ENCODE peak calls at places on chromosomes 13 and 19, in eight cellular contexts. One of them, this sample, is unnamed.

GRCh38 chr19:51507640-51508058 is 6.0 kb upstream of the SIGLEC12 start:
- DNase-seq in CD4-positive, alpha-beta T cell: no peak
- DNase-seq in fibroblast of mammary gland: no peak
- DNase-seq in choroid plexus epithelial cell: no peak
- DNase-seq in AG04450: no peak
- DNase-seq in transverse colon: no peak
- DNase-seq in left ventricle myocardium inferior: no peak
- DNase-seq in RWPE1: no peak
- DNase-seq in this sample: no peak

GRCh38 chr19:40804783-40805242 is 5.8 kb downstream of the EGLN2 start:
- DNase-seq in fibroblast of mammary gland: no peak
- DNase-seq in RWPE1: no peak
- DNase-seq in choroid plexus epithelial cell: no peak
- DNase-seq in AG04450: no peak
- DNase-seq in transverse colon: no peak
- DNase-seq in CD4-positive, alpha-beta T cell: no peak
- DNase-seq in left ventricle myocardium inferior: no peak
- DNase-seq in this sample: no peak

GRCh38 chr19:900302-901111 is 7.2 kb downstream of the RNU6-9 start:
- DNase-seq in RWPE1: peak; percentile 82
- DNase-seq in choroid plexus epithelial cell: no peak
- DNase-seq in AG04450: no peak
- DNase-seq in left ventricle myocardium inferior: no peak
- DNase-seq in transverse colon: no peak
- DNase-seq in CD4-positive, alpha-beta T cell: peak; percentile 68
- DNase-seq in fibroblast of mammary gland: no peak
- DNase-seq in this sample: peak; percentile 31

GRCh38 chr19:9673912-9674668 is 810 bp downstream of the ZNF562 start:
- DNase-seq in choroid plexus epithelial cell: peak; percentile 2
- DNase-seq in transverse colon: no peak
- DNase-seq in CD4-positive, alpha-beta T cell: no peak
- DNase-seq in fibroblast of mammary gland: peak; percentile 40
- DNase-seq in AG04450: no peak
- DNase-seq in left ventricle myocardium inferior: no peak
- DNase-seq in RWPE1: peak; percentile 34
- DNase-seq in this sample: peak; percentile 34

GRCh38 chr19:10412257-10412977 is 7.9 kb upstream of the PDE4A start:
- DNase-seq in CD4-positive, alpha-beta T cell: no peak
- DNase-seq in RWPE1: no peak
- DNase-seq in AG04450: no peak
- DNase-seq in fibroblast of mammary gland: no peak
- DNase-seq in transverse colon: no peak
- DNase-seq in left ventricle myocardium inferior: no peak
- DNase-seq in choroid plexus epithelial cell: no peak
- DNase-seq in this sample: no peak

GRCh38 chr13:113616281-113616906 is 31.8 kb downstream of the TFDP1 start:
- DNase-seq in left ventricle myocardium inferior: no peak
- DNase-seq in CD4-positive, alpha-beta T cell: no peak
- DNase-seq in transverse colon: no peak
- DNase-seq in AG04450: no peak
- DNase-seq in choroid plexus epithelial cell: peak; percentile 92
- DNase-seq in fibroblast of mammary gland: peak; percentile 21
- DNase-seq in RWPE1: no peak
- DNase-seq in this sample: no peak

GRCh38 chr13:107545946-107546502 is 669.3 kb downstream of the LIG4 start:
- DNase-seq in RWPE1: no peak
- DNase-seq in AG04450: no peak
- DNase-seq in choroid plexus epithelial cell: no peak
- DNase-seq in CD4-positive, alpha-beta T cell: no peak
- DNase-seq in transverse colon: no peak
- DNase-seq in fibroblast of mammary gland: no peak
- DNase-seq in left ventricle myocardium inferior: no peak
- DNase-seq in this sample: no peak

GRCh38 chr19:6590458-6591319 is at the start of gene CD70:
- DNase-seq in transverse colon: peak; percentile 29
- DNase-seq in choroid plexus epithelial cell: no peak
- DNase-seq in CD4-positive, alpha-beta T cell: no peak
- DNase-seq in RWPE1: peak; percentile 48
- DNase-seq in fibroblast of mammary gland: no peak
- DNase-seq in AG04450: no peak
- DNase-seq in left ventricle myocardium inferior: no peak
- DNase-seq in this sample: peak; percentile 63

GRCh38 chr13:103730407-103730806 is 664.2 kb upstream of the SLC10A2 start:
- DNase-seq in CD4-positive, alpha-beta T cell: no peak
- DNase-seq in RWPE1: no peak
- DNase-seq in AG04450: no peak
- DNase-seq in left ventricle myocardium inferior: peak; percentile 62
- DNase-seq in transverse colon: no peak
- DNase-seq in fibroblast of mammary gland: no peak
- DNase-seq in choroid plexus epithelial cell: no peak
- DNase-seq in this sample: no peak

GRCh38 chr19:35320285-35320706 is 8.7 kb upstream of the CD22 start:
- DNase-seq in choroid plexus epithelial cell: no peak
- DNase-seq in AG04450: no peak
- DNase-seq in RWPE1: no peak
- DNase-seq in CD4-positive, alpha-beta T cell: no peak
- DNase-seq in left ventricle myocardium inferior: no peak
- DNase-seq in transverse colon: no peak
- DNase-seq in fibroblast of mammary gland: no peak
- DNase-seq in this sample: no peak

GRCh38 chr19:36010402-36010801 is 1.8 kb upstream of the SYNE4 start:
- DNase-seq in fibroblast of mammary gland: no peak
- DNase-seq in left ventricle myocardium inferior: no peak
- DNase-seq in AG04450: no peak
- DNase-seq in RWPE1: no peak
- DNase-seq in CD4-positive, alpha-beta T cell: no peak
- DNase-seq in transverse colon: no peak
- DNase-seq in choroid plexus epithelial cell: no peak
- DNase-seq in this sample: no peak

GRCh38 chr13:65787087-65787486 is 1443.0 kb downstream of the PCDH9 start:
- DNase-seq in CD4-positive, alpha-beta T cell: no peak
- DNase-seq in RWPE1: no peak
- DNase-seq in left ventricle myocardium inferior: no peak
- DNase-seq in fibroblast of mammary gland: peak; percentile 49
- DNase-seq in choroid plexus epithelial cell: no peak
- DNase-seq in AG04450: no peak
- DNase-seq in transverse colon: no peak
- DNase-seq in this sample: no peak

GRCh38 chr19:16016226-16017137 is 59.8 kb upstream of the TPM4 start:
- DNase-seq in fibroblast of mammary gland: no peak
- DNase-seq in left ventricle myocardium inferior: no peak
- DNase-seq in RWPE1: no peak
- DNase-seq in AG04450: no peak
- DNase-seq in choroid plexus epithelial cell: no peak
- DNase-seq in CD4-positive, alpha-beta T cell: no peak
- DNase-seq in transverse colon: no peak
- DNase-seq in this sample: no peak

GRCh38 chr19:12937243-12938053 is 961 bp upstream of the CALR start:
- DNase-seq in left ventricle myocardium inferior: no peak
- DNase-seq in fibroblast of mammary gland: peak; percentile 58
- DNase-seq in AG04450: no peak
- DNase-seq in CD4-positive, alpha-beta T cell: no peak
- DNase-seq in RWPE1: no peak
- DNase-seq in choroid plexus epithelial cell: no peak
- DNase-seq in transverse colon: peak; percentile 48
- DNase-seq in this sample: no peak

GRCh38 chr19:2168619-2169424 is 5.1 kb downstream of the DOT1L start:
- DNase-seq in RWPE1: peak; percentile 93
- DNase-seq in left ventricle myocardium inferior: peak; percentile 97
- DNase-seq in CD4-positive, alpha-beta T cell: no peak
- DNase-seq in fibroblast of mammary gland: peak; percentile 99
- DNase-seq in transverse colon: peak; percentile 94
- DNase-seq in choroid plexus epithelial cell: peak; percentile 97
- DNase-seq in AG04450: peak; percentile 93
- DNase-seq in this sample: peak; percentile 100

GRCh38 chr19:2170987-2171348 is 7.2 kb downstream of the DOT1L start:
- DNase-seq in RWPE1: no peak
- DNase-seq in AG04450: no peak
- DNase-seq in transverse colon: no peak
- DNase-seq in fibroblast of mammary gland: no peak
- DNase-seq in CD4-positive, alpha-beta T cell: no peak
- DNase-seq in left ventricle myocardium inferior: no peak
- DNase-seq in choroid plexus epithelial cell: no peak
- DNase-seq in this sample: no peak

GRCh38 chr19:2166741-2167738 is 3.3 kb downstream of the DOT1L start:
- DNase-seq in left ventricle myocardium inferior: peak; percentile 86
- DNase-seq in CD4-positive, alpha-beta T cell: no peak
- DNase-seq in fibroblast of mammary gland: peak; percentile 85
- DNase-seq in transverse colon: peak; percentile 82
- DNase-seq in choroid plexus epithelial cell: no peak
- DNase-seq in AG04450: no peak
- DNase-seq in RWPE1: no peak
- DNase-seq in this sample: peak; percentile 86

GRCh38 chr19:2170219-2170618 is 6.5 kb downstream of the DOT1L start:
- DNase-seq in AG04450: no peak
- DNase-seq in choroid plexus epithelial cell: no peak
- DNase-seq in transverse colon: no peak
- DNase-seq in RWPE1: no peak
- DNase-seq in CD4-positive, alpha-beta T cell: no peak
- DNase-seq in left ventricle myocardium inferior: no peak
- DNase-seq in fibroblast of mammary gland: no peak
- DNase-seq in this sample: no peak

GRCh38 chr19:2167896-2168618 is 4.3 kb downstream of the DOT1L start:
- DNase-seq in AG04450: no peak
- DNase-seq in choroid plexus epithelial cell: peak; percentile 59
- DNase-seq in fibroblast of mammary gland: peak; percentile 82
- DNase-seq in RWPE1: no peak
- DNase-seq in CD4-positive, alpha-beta T cell: no peak
- DNase-seq in transverse colon: peak; percentile 63
- DNase-seq in left ventricle myocardium inferior: peak; percentile 81
- DNase-seq in this sample: peak; percentile 51
- TF ChIP-seq CTCF in AG04450: no peak
- TF ChIP-seq CTCF in choroid plexus epithelial cell: peak; percentile 13
- TF ChIP-seq CTCF in fibroblast of mammary gland: no peak
- TF ChIP-seq CTCF in RWPE1: no peak
- TF ChIP-seq CTCF in CD4-positive, alpha-beta T cell: no peak
- TF ChIP-seq CTCF in transverse colon: no peak
- TF ChIP-seq CTCF in left ventricle myocardium inferior: no peak
- TF ChIP-seq CTCF in this sample: no peak

DNA sequence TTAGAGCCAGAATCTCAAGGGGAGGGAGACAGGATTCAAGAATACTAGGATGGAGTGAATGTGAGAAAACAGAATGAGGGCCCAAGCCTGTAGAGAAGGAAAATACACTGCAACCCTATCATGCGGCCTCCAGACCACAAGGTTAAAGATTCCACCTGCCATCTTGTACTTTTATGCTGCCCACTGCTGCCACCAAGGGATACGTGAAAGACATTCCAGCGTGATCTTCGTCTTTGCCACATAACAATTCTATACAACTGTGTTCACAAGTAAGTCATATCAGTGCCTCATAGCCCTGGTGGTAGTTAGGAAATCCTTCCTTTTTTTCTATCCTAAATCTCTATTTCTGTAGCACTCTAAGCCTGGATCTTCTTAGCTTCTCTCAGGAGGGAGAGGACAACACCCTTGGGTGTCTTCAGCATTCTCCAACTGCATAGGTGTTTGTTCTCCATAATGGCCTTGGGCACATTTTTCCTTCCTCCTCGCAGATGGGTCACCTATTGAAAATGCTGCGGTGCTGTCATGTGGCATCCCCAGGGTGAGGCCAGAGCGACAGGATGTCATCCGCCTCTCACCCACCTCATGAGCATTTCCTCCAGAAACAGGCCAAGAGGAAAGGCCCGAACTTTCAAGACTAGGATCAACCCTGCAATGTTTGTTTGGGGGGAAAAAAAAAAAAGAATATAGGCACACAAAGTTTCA is 13.6 kb downstream of the TPT1 start:
- DNase-seq in fibroblast of mammary gland: no peak
- DNase-seq in CD4-positive, alpha-beta T cell: no peak
- DNase-seq in transverse colon: no peak
- DNase-seq in choroid plexus epithelial cell: no peak
- DNase-seq in left ventricle myocardium inferior: no peak
- DNase-seq in AG04450: no peak
- DNase-seq in RWPE1: no peak
- DNase-seq in this sample: no peak
- TF ChIP-seq CTCF in fibroblast of mammary gland: no peak
- TF ChIP-seq CTCF in CD4-positive, alpha-beta T cell: no peak
- TF ChIP-seq CTCF in transverse colon: no peak
- TF ChIP-seq CTCF in choroid plexus epithelial cell: no peak
- TF ChIP-seq CTCF in left ventricle myocardium inferior: no peak
- TF ChIP-seq CTCF in AG04450: no peak
- TF ChIP-seq CTCF in RWPE1: no peak
- TF ChIP-seq CTCF in this sample: no peak

GRCh38 chr19:11458236-11458900 is 22.5 kb downstream of the ELAVL3 start:
- DNase-seq in CD4-positive, alpha-beta T cell: no peak
- DNase-seq in left ventricle myocardium inferior: no peak
- DNase-seq in transverse colon: no peak
- DNase-seq in RWPE1: no peak
- DNase-seq in fibroblast of mammary gland: no peak
- DNase-seq in choroid plexus epithelial cell: no peak
- DNase-seq in AG04450: no peak
- DNase-seq in this sample: no peak

GRCh38 chr19:11457115-11457514 is 21.7 kb downstream of the PRKCSH start:
- DNase-seq in AG04450: no peak
- DNase-seq in fibroblast of mammary gland: no peak
- DNase-seq in RWPE1: no peak
- DNase-seq in choroid plexus epithelial cell: peak; percentile 15
- DNase-seq in transverse colon: no peak
- DNase-seq in CD4-positive, alpha-beta T cell: no peak
- DNase-seq in left ventricle myocardium inferior: no peak
- DNase-seq in this sample: no peak

GRCh38 chr19:11461453-11461852 is 19.4 kb downstream of the ELAVL3 start:
- DNase-seq in left ventricle myocardium inferior: no peak
- DNase-seq in choroid plexus epithelial cell: no peak
- DNase-seq in RWPE1: no peak
- DNase-seq in fibroblast of mammary gland: no peak
- DNase-seq in transverse colon: no peak
- DNase-seq in CD4-positive, alpha-beta T cell: no peak
- DNase-seq in AG04450: no peak
- DNase-seq in this sample: no peak

GRCh38 chr19:11457831-11458230 is 22.4 kb downstream of the PRKCSH start:
- DNase-seq in choroid plexus epithelial cell: no peak
- DNase-seq in CD4-positive, alpha-beta T cell: no peak
- DNase-seq in transverse colon: no peak
- DNase-seq in left ventricle myocardium inferior: no peak
- DNase-seq in RWPE1: no peak
- DNase-seq in fibroblast of mammary gland: no peak
- DNase-seq in AG04450: no peak
- DNase-seq in this sample: no peak

GRCh38 chr19:11460207-11460606 is 20.6 kb downstream of the ELAVL3 start:
- DNase-seq in AG04450: no peak
- DNase-seq in transverse colon: no peak
- DNase-seq in left ventricle myocardium inferior: no peak
- DNase-seq in fibroblast of mammary gland: no peak
- DNase-seq in CD4-positive, alpha-beta T cell: no peak
- DNase-seq in choroid plexus epithelial cell: no peak
- DNase-seq in RWPE1: no peak
- DNase-seq in this sample: no peak
- TF ChIP-seq CTCF in AG04450: peak; percentile 16
- TF ChIP-seq CTCF in transverse colon: no peak
- TF ChIP-seq CTCF in left ventricle myocardium inferior: peak; percentile 23
- TF ChIP-seq CTCF in fibroblast of mammary gland: peak; percentile 24
- TF ChIP-seq CTCF in CD4-positive, alpha-beta T cell: no peak
- TF ChIP-seq CTCF in choroid plexus epithelial cell: peak; percentile 42
- TF ChIP-seq CTCF in RWPE1: peak; percentile 15
- TF ChIP-seq CTCF in this sample: no peak

DNA sequence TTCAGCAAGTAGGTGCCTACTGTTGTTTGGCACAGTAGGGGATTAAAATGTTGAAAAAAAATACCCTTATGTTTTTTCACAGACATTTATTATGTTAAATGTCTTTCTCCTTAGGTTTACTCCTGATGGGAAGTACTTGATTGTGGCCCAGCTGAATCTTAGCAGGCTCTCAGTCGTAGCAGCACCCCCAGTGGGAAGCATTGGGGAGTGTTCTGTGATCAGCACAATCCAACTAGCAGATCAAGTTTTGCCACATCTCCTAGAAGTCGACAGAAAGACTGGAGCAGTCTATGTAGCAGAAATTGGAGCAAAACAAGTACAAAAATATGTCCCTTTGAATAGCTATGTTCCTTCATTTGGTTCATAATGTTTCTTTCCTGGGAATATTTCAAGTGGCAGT is 9.3 kb downstream of the NHLRC3 start:
- DNase-seq in fibroblast of mammary gland: no peak
- DNase-seq in RWPE1: no peak
- DNase-seq in CD4-positive, alpha-beta T cell: no peak
- DNase-seq in transverse colon: no peak
- DNase-seq in left ventricle myocardium inferior: no peak
- DNase-seq in AG04450: no peak
- DNase-seq in choroid plexus epithelial cell: peak; percentile 40
- DNase-seq in this sample: no peak
- TF ChIP-seq CTCF in fibroblast of mammary gland: peak; percentile 9
- TF ChIP-seq CTCF in RWPE1: no peak
- TF ChIP-seq CTCF in CD4-positive, alpha-beta T cell: no peak
- TF ChIP-seq CTCF in transverse colon: no peak
- TF ChIP-seq CTCF in left ventricle myocardium inferior: no peak
- TF ChIP-seq CTCF in AG04450: peak; percentile 19
- TF ChIP-seq CTCF in choroid plexus epithelial cell: peak; percentile 42
- TF ChIP-seq CTCF in this sample: no peak